ENCODE peak calls at places on chromosome 21, in five cellular contexts. X is K562, R is IMR-90, E is A549, Z is HepG2. V is an unnamed sample.
A peak's percentile ranks its signal among the peaks of the same experiment; 100 is the strongest.

GRCh38 chr21:34022557-34023335 is 50.6 kb upstream of the MRPS6 start:
- DNase-seq in X (no peak), Z (no peak), R (no peak), E (no peak), V (no peak)

GRCh38 chr21:42237577-42237976 is 18.6 kb downstream of the ABCG1 start:
- DNase-seq in E (no peak), R (no peak), X (no peak), Z (no peak), V (no peak)

GRCh38 chr21:20646431-20646830 is 351.8 kb upstream of the NCAM2 start:
- DNase-seq in E (no peak), Z (no peak), R (no peak), X (no peak), V (no peak)

GRCh38 chr21:42426876-42427480 is 23.3 kb downstream of the UBASH3A start:
- DNase-seq in R (no peak), E (no peak), X (no peak), Z (no peak), V (no peak)

GRCh38 chr21:25342811-25343210 is 264.5 kb downstream of the MRPL39 start:
- DNase-seq in X (no peak), E (no peak), R (peak; percentile 36), Z (no peak), V (no peak)

GRCh38 chr21:19440792-19441494 is 1037.4 kb upstream of the TMPRSS15 start:
- DNase-seq in X (peak; percentile 19), E (no peak), Z (no peak), R (no peak), V (no peak)

GRCh38 chr21:33384851-33385331 is 18.3 kb upstream of the IFNGR2 start:
- DNase-seq in R (peak; percentile 43), E (no peak), Z (no peak), X (no peak), V (no peak)

GRCh38 chr21:42287193-42288083 is 27.8 kb downstream of the TFF3 start:
- DNase-seq in E (no peak), R (no peak), X (no peak), Z (no peak), V (no peak)

GRCh38 chr21:34004013-34004938 is 69.1 kb upstream of the MRPS6 start:
- DNase-seq in E (no peak), X (no peak), R (peak; percentile 34), Z (no peak), V (no peak)

GRCh38 chr21:38989745-38990423 is 184.2 kb downstream of the ETS2 start:
- DNase-seq in Z (peak; percentile 88), E (no peak), X (no peak), R (peak; percentile 94), V (peak; percentile 64)

GRCh38 chr21:38988211-38989096 is 182.7 kb downstream of the ETS2 start:
- DNase-seq in Z (no peak), X (no peak), E (no peak), R (no peak), V (no peak)

GRCh38 chr21:38992737-38993136 is 187.0 kb downstream of the ETS2 start:
- DNase-seq in Z (no peak), X (no peak), R (no peak), E (no peak), V (no peak)

GRCh38 chr21:38989097-38989744 is 183.5 kb downstream of the ETS2 start:
- DNase-seq in E (no peak), Z (no peak), X (no peak), R (no peak), V (no peak)

GRCh38 chr21:38990424-38990794 is 184.7 kb downstream of the ETS2 start:
- DNase-seq in E (no peak), R (no peak), X (no peak), Z (peak; percentile 61), V (no peak)
- TF ChIP-seq BHLHE40 in E (no peak), R (no peak), X (no peak), Z (peak; percentile 71), V (no peak)

DNA sequence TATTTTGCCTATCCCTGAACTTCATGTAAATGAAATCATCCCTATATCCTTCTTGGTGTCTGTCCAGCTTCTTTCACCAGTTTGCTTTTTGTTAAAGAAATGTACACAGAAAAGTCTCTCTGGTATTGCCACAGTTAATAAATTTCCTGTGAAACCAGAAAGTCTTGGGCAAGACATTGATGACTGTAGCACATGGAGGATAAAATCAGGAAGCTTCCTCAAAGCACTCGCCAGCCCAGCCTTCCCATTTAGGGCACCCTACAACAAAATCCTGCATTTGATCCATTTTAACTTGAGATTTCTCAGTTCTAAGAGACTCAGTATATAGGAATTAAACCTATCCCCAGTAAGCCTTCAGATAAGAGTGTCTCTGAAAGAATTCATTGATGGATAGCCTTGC is 153.3 kb downstream of the GRIK1 start:
- DNase-seq in Z (no peak), R (no peak), E (no peak), X (no peak), V (no peak)
- TF ChIP-seq BHLHE40 in Z (no peak), R (no peak), E (no peak), X (no peak), V (no peak)

GRCh38 chr21:38875694-38876492 is 70.2 kb downstream of the ETS2 start:
- DNase-seq in E (no peak), X (no peak), R (peak; percentile 57), Z (no peak), V (no peak)

GRCh38 chr21:38869196-38869595 is 63.5 kb downstream of the ETS2 start:
- DNase-seq in Z (no peak), R (no peak), X (no peak), E (no peak), V (no peak)

GRCh38 chr21:38869946-38870345 is 64.2 kb downstream of the ETS2 start:
- DNase-seq in E (no peak), R (peak; percentile 71), X (no peak), Z (peak; percentile 39), V (peak; percentile 34)
- TF ChIP-seq BHLHE40 in E (no peak), R (no peak), X (no peak), Z (no peak), V (no peak)

DNA sequence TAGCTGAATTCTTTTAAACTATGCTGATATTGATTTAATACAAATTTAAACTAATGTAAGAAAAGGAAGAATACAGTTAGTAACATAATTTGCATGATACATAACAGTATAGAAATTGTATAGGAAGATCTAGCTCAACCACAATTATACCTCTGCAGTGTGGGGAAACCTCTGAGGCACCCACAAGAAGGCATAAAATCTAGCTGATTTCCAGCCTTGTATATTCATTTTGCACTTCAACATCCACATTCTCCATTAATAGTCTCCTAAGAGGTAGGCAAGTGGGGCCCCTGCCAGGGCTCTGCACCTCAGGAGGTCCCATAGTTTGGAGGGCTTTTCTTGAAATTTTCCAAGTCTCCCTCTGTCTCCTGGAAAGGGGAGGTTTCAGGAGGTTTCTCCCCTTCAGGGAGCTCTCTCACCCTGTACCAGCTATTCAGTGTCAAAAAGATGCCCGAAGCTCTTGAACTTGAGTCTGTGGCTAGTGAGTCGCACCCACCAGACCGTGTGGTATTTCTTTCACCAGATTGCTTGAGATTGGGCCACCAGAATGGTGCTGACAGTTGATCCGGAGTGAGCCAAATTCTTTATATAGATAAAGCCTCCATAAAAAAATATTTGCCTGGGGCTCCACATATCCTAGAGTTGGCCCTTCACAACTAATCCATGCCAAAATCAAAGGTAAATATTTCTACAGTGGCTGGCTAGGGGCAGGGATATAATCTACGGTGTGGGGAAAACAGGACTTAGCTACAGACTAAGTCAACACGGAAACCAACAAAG is 108.2 kb downstream of the TIAM1 start:
- DNase-seq in X (no peak), E (no peak), R (no peak), Z (no peak), V (no peak)
- TF ChIP-seq BHLHE40 in X (no peak), E (no peak), R (no peak), Z (no peak), V (no peak)

GRCh38 chr21:8991088-8991907 is 1530.1 kb upstream of the TPTE start:
- DNase-seq in R (no peak), E (no peak), X (no peak), Z (peak; percentile 92), V (no peak)

GRCh38 chr21:8993943-8994639 is 1527.3 kb upstream of the TPTE start:
- DNase-seq in R (no peak), Z (peak; percentile 90), X (no peak), E (no peak), V (no peak)

GRCh38 chr21:8991968-8992621 is 1529.3 kb upstream of the TPTE start:
- DNase-seq in E (no peak), Z (no peak), X (peak; percentile 40), R (no peak), V (no peak)

GRCh38 chr21:8993284-8993942 is 1528.0 kb upstream of the TPTE start:
- DNase-seq in E (no peak), R (no peak), Z (peak; percentile 92), X (no peak), V (no peak)

DNA sequence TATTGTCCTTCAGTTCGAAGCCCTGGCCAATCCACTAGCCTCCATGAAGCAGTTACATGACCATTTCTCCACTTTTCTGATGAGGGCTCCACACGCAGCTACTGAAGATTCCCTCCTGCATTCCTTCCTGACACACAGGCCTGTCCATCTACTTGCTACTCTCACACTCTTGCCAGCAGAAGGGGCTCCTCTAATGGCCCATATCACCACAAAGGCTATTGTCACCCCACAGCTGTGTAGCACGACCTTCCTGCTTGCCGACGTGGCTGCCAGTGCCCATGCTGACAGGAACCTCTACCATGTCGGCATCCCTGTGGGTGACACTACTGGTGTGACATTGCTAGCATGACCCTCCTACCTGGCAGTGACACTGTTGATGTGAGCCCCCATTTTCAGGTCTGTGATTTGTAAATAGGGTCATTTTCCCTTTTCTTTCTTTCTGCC is 1528.6 kb upstream of the TPTE start:
- DNase-seq in X (peak; percentile 42), R (no peak), Z (peak; percentile 95), E (no peak), V (peak; percentile 31)
- TF ChIP-seq BHLHE40 in X (no peak), R (no peak), Z (no peak), E (no peak), V (no peak)

DNA sequence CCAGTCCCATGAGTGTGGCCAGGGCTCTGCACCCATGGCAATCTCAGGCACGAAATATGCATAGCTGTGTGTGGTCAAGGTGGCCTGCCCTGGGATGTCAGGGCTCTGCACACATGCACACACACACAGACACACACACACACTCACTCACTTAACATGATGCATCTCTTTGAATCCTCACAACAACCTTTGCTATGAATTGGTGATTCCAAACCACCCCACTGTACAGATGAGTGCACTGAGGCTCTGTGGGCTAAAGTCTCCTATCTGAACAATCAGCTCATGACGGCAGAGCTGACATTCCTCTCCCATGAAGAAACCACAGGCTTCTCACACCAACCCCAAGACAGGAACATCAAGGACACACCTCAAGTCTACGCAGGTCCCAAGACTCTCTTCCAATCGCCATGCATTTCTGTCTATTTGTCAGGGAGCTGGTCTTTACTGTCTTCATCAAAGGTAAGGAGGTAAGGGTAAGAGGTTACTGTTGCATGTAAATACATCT is 131.6 kb downstream of the ETS2 start:
- DNase-seq in Z (no peak), R (no peak), X (no peak), E (no peak), V (no peak)
- TF ChIP-seq BHLHE40 in Z (no peak), R (no peak), X (no peak), E (no peak), V (no peak)

GRCh38 chr21:44658913-44659595 is 1.3 kb downstream of the KRTAP12-3 start:
- DNase-seq in E (no peak), R (no peak), Z (no peak), X (no peak), V (no peak)
- TF ChIP-seq BHLHE40 in E (no peak), R (no peak), Z (no peak), X (no peak), V (no peak)